ENCODE peak calls at places on chromosome 12, in five cellular contexts. F is neural progenitor cell, A is PC-3, O is OCI-LY7, E is H9. R is an unnamed sample. For H3K79me2, the result is how much of the 10 kb centered on the place peaks cover.

GRCh38 chr12:12265571-12266388 is 1.1 kb downstream of the LRP6 start:
- DNase-seq in F (no peak), A (peak), O (peak), E (no peak), R (peak)

GRCh38 chr12:15763336-15763735 is 25.9 kb downstream of the EPS8 start:
- DNase-seq in F (no peak), A (no peak), O (no peak), E (no peak), R (no peak)

GRCh38 chr12:24822121-24822899 is 126.6 kb downstream of the BCAT1 start:
- DNase-seq in F (no peak), A (no peak), O (no peak), E (no peak), R (peak)

GRCh38 chr12:83985068-83985467 is 927.5 kb downstream of the SLC6A15 start:
- DNase-seq in F (no peak), A (peak), O (no peak), E (no peak), R (no peak)

GRCh38 chr12:106436183-106436582 is 78.6 kb downstream of the POLR3B start:
- DNase-seq in F (peak), A (no peak), O (no peak), E (no peak), R (no peak)

GRCh38 chr12:104312654-104313053 is 9.1 kb downstream of the EID3 start:
- DNase-seq in F (no peak), A (no peak), O (no peak), E (no peak), R (no peak)

GRCh38 chr12:2338381-2338780 is 285.6 kb downstream of the CACNA1C start:
- DNase-seq in F (no peak), A (no peak), O (no peak), E (no peak), R (no peak)

GRCh38 chr12:4151362-4152121 is 122.0 kb upstream of the CCND2 start:
- DNase-seq in F (no peak), A (no peak), O (peak), E (no peak), R (no peak)

GRCh38 chr12:108589840-108590229 is 8.0 kb downstream of the TMEM119 start:
- DNase-seq in F (no peak), A (no peak), O (no peak), E (no peak), R (no peak)

GRCh38 chr12:52086366-52086765 is 6.9 kb downstream of the SMIM41 start:
- DNase-seq in F (no peak), A (no peak), O (no peak), E (no peak), R (peak)

GRCh38 chr12:95574030-95574429 is 22.8 kb upstream of the USP44 start:
- DNase-seq in F (peak), A (no peak), O (peak), E (peak), R (no peak)

GRCh38 chr12:24582954-24583601 is 365.8 kb downstream of the BCAT1 start:
- DNase-seq in F (no peak), A (no peak), O (no peak), E (no peak), R (no peak)

GRCh38 chr12:17062296-17063061 is 456.5 kb upstream of the LMO3 start:
- DNase-seq in F (no peak), A (peak), O (no peak), E (no peak), R (no peak)

GRCh38 chr12:104187446-104188155 is 28.0 kb upstream of the TXNRD1 start:
- DNase-seq in F (no peak), A (no peak), O (no peak), E (no peak), R (no peak)

GRCh38 chr12:77746108-77746507 is 84.6 kb upstream of the NAV3 start:
- DNase-seq in F (no peak), A (no peak), O (peak), E (no peak), R (peak)

GRCh38 chr12:105464426-105464825 is 133.9 kb downstream of the C12orf75 start:
- DNase-seq in F (no peak), A (no peak), O (no peak), E (no peak), R (no peak)

GRCh38 chr12:78128236-78128635 is 297.5 kb downstream of the NAV3 start:
- DNase-seq in F (no peak), A (no peak), O (no peak), E (no peak), R (no peak)

GRCh38 chr12:67807808-67808207 is 159.3 kb downstream of the DYRK2 start:
- DNase-seq in F (no peak), A (peak), O (no peak), E (no peak), R (peak)

GRCh38 chr12:67802723-67803122 is 154.2 kb downstream of the DYRK2 start:
- DNase-seq in F (no peak), A (no peak), O (no peak), E (peak), R (no peak)

GRCh38 chr12:67798763-67799162 is 150.2 kb downstream of the DYRK2 start:
- DNase-seq in F (no peak), A (peak), O (no peak), E (no peak), R (no peak)

GRCh38 chr12:67804168-67804567 is 155.6 kb downstream of the DYRK2 start:
- DNase-seq in F (no peak), A (no peak), O (no peak), E (no peak), R (no peak)

DNA sequence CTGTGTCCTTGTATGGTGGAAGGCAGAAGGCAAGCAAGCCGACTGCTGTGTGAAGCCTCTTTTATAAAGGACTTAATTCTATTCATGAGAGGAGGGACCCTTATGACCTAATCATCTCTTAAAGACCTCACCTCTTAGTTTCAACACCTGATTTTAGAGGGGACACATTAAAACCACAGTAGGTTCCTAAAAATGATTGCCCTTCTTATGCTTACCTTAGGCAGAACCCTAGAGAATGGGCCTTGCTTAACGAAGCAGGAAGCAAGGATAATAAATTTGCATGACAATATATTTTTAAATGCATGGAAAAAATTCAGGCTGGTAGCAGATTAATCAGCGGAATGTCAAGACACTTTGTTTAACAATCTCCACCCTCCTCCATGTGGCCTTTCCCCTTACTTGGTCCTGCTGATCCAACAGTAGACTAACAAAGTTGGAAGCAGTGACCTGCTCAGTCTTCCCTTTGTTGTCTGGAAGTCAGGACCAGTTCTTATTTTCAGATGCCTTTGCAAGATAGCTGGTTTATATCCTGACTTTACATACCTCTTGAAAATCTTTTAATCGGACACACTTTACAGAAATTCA is 155.0 kb downstream of the DYRK2 start:
- DNase-seq in F (no peak), A (no peak), O (no peak), E (no peak), R (no peak)
- H3K79me2 ChIP-seq in F (under half), A (under half), O (under half), E (under half), R (under half)

GRCh38 chr12:37548266-37548805 is 768.2 kb upstream of the ALG10B start:
- DNase-seq in F (no peak), A (no peak), O (no peak), E (no peak), R (no peak)
- TF ChIP-seq CTCF in F (no peak), A (no peak), O (no peak), E (no peak), R (no peak)

GRCh38 chr12:119486599-119487154 is 106.9 kb upstream of the TMEM233 start:
- DNase-seq in F (peak), A (no peak), O (no peak), E (peak), R (no peak)

DNA sequence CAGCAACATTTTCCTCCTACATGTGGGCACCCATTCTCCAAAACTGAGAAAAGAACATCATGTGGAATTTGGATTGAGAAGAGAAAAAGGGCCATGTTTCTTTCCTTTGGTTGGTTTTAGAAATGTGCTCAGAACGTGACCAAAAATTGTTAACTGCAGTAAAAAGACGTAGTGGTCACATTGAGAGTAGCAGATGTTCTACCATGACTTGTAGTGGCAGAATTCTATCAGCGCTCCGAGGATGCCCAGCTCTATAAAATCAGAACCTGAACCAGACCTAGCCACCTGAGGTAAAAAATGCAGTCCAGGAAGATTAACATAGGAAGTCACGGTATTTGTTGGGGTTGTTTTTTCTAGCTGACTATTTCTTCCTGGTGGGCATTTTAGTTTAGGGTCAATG is 101.8 kb upstream of the TMEM233 start:
- DNase-seq in F (no peak), A (no peak), O (no peak), E (no peak), R (no peak)
- H2AFZ ChIP-seq in F (no peak), A (no peak), O (no peak), E (no peak), R (no peak)

GRCh38 chr12:65860584-65860983 is 36.3 kb downstream of the HMGA2 start:
- DNase-seq in F (no peak), A (no peak), O (no peak), E (no peak), R (no peak)
- H3K79me2 ChIP-seq in F (half or more), A (half or more), O (under half), E (under half), R (half or more)

DNA sequence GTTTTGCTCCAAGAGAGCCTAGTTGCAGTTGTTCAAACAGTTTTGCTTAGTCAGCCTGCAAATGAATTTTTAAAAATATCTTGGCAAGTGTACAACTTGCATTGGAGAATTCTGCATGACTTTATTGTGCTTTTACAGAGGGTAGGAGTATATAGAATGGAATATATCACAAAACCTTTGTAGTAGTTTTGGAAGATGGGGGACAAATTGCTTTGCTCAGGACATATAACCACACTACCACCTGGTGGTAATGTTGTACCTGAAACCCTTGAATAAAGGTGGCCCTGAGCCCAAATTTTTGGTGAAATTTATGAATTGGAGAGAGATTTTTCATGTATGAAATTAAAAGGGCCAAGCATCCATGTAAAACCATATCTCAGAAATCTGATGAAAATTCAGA is 645.2 kb downstream of the MED13L start:
- DNase-seq in F (no peak), A (peak), O (no peak), E (no peak), R (peak)
- TF ChIP-seq CTCF in F (peak), A (peak), O (peak), E (peak), R (no peak)

GRCh38 chr12:53492188-53492587 is 7.1 kb downstream of the MAP3K12 start:
- DNase-seq in F (peak), A (no peak), O (no peak), E (no peak), R (no peak)
- H2AFZ ChIP-seq in F (no peak), A (peak), O (no peak), E (no peak), R (no peak)

GRCh38 chr12:50112456-50113218 is 601 bp downstream of the COX14 start:
- DNase-seq in F (peak), A (peak), O (peak), E (no peak), R (no peak)
- H3K79me2 ChIP-seq in F (under half), A (under half), O (under half), E (under half), R (under half)

GRCh38 chr12:90253674-90254181 is 545.1 kb upstream of the ATP2B1 start:
- DNase-seq in F (no peak), A (peak), O (peak), E (peak), R (peak)
- TF ChIP-seq CTCF in F (no peak), A (peak), O (peak), E (peak), R (peak)

DNA sequence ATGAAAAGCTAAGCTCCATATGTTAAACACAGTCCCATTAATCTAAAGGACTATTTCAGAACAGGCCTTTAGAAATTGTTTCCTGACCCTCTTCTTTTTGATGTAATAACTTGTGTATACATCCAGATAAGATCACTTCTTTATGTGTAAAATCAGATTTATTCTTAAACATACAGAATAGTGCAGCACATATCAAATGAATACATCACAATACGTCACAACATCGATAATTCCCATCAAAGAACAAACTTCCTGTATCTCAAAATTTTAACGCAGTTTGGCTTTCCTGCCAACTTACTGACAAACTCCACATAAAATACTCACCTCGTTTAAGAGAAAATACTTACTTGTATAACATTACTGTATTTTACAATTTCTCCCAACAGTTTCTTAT is 108.7 kb downstream of the ITPR2 start:
- DNase-seq in F (no peak), A (no peak), O (no peak), E (no peak), R (no peak)
- H2AFZ ChIP-seq in F (no peak), A (no peak), O (no peak), E (no peak), R (no peak)

R was measured in fibroblast of lung.